ENCODE peak calls at places on chromosomes 7 and 10, in nine cellular contexts. I, H, K, N, V, P, J, U and R are unnamed samples. For H3K4me1, the result is how much of the 10 kb centered on the place peaks cover.

GRCh38 chr10:23064288-23065114 is 30.9 kb upstream of the MSRB2 start:
- DNase-seq in I (no peak), H (no peak), K (no peak), N (no peak), V (no peak), P (no peak), J (no peak), U (no peak), R (no peak)

GRCh38 chr7:57789130-57789529 is 339.2 kb downstream of the ZNF716 start:
- DNase-seq in I (no peak), H (no peak), K (no peak), N (no peak), V (no peak), P (no peak), J (no peak), U (no peak), R (no peak)

GRCh38 chr10:126397640-126398382 is 9.5 kb upstream of the ADAM12 start:
- DNase-seq in I (peak), H (no peak), K (peak), N (no peak), V (no peak), P (no peak), J (no peak), U (peak), R (no peak)

GRCh38 chr10:132154440-132154839 is 32.3 kb upstream of the DPYSL4 start:
- DNase-seq in I (no peak), H (no peak), K (no peak), N (no peak), V (no peak), P (no peak), J (no peak), U (no peak), R (no peak)

GRCh38 chr7:103795112-103795511 is 194.3 kb downstream of the RELN start:
- DNase-seq in I (peak), H (no peak), K (no peak), N (no peak), V (no peak), P (no peak), J (no peak), U (no peak), R (no peak)

GRCh38 chr10:71244638-71245419 is 32.5 kb downstream of the UNC5B start:
- DNase-seq in I (peak), H (peak), K (peak), N (no peak), V (no peak), P (peak), J (no peak), U (peak), R (no peak)

GRCh38 chr7:112538859-112539258 is 58.1 kb downstream of the LSMEM1 start:
- DNase-seq in I (peak), H (no peak), K (no peak), N (no peak), V (no peak), P (no peak), J (no peak), U (no peak), R (no peak)

GRCh38 chr7:24346129-24346528 is 62.1 kb downstream of the NPY start:
- DNase-seq in I (no peak), H (no peak), K (no peak), N (no peak), V (no peak), P (no peak), J (no peak), U (no peak), R (no peak)

GRCh38 chr10:74924251-74924954 is 98.0 kb downstream of the KAT6B start:
- DNase-seq in I (peak), H (no peak), K (peak), N (peak), V (no peak), P (no peak), J (no peak), U (peak), R (no peak)

GRCh38 chr7:17941171-17941490 is 837 bp upstream of the SNX13 start:
- DNase-seq in I (peak), H (no peak), K (no peak), N (no peak), V (no peak), P (no peak), J (no peak), U (no peak), R (no peak)

GRCh38 chr7:90173127-90173844 is 19.0 kb downstream of the STEAP1 start:
- DNase-seq in I (peak), H (no peak), K (no peak), N (no peak), V (no peak), P (no peak), J (no peak), U (no peak), R (no peak)

GRCh38 chr10:119517235-119518141 is 25.0 kb downstream of the RGS10 start:
- DNase-seq in I (peak), H (peak), K (peak), N (no peak), V (peak), P (peak), J (peak), U (peak), R (no peak)

GRCh38 chr10:81251457-81252115 is 623.4 kb upstream of the NRG3 start:
- DNase-seq in I (no peak), H (no peak), K (no peak), N (no peak), V (no peak), P (no peak), J (no peak), U (no peak), R (no peak)

GRCh38 chr10:77422491-77423338 is 214.9 kb downstream of the KCNMA1 start:
- DNase-seq in I (no peak), H (no peak), K (peak), N (no peak), V (no peak), P (no peak), J (no peak), U (peak), R (no peak)

GRCh38 chr10:77768046-77768445 is 130.4 kb upstream of the KCNMA1 start:
- DNase-seq in I (no peak), H (no peak), K (no peak), N (no peak), V (no peak), P (no peak), J (no peak), U (no peak), R (no peak)

GRCh38 chr7:33392143-33392542 is 262.8 kb downstream of the BBS9 start:
- DNase-seq in I (no peak), H (no peak), K (no peak), N (no peak), V (no peak), P (no peak), J (no peak), U (no peak), R (no peak)

GRCh38 chr10:117214401-117214800 is 17.1 kb downstream of the KCNK18 start:
- DNase-seq in I (peak), H (no peak), K (no peak), N (no peak), V (no peak), P (no peak), J (no peak), U (no peak), R (no peak)

GRCh38 chr7:27134392-27134791 is 3.8 kb upstream of the HOXA4 start:
- DNase-seq in I (peak), H (peak), K (peak), N (no peak), V (no peak), P (no peak), J (no peak), U (peak), R (no peak)

GRCh38 chr7:84107259-84107658 is 87.3 kb downstream of the SEMA3A start:
- DNase-seq in I (no peak), H (no peak), K (no peak), N (no peak), V (no peak), P (no peak), J (no peak), U (no peak), R (no peak)

GRCh38 chr7:80440908-80441307 is 71.0 kb downstream of the GNAT3 start:
- DNase-seq in I (peak), H (no peak), K (peak), N (no peak), V (no peak), P (no peak), J (no peak), U (peak), R (no peak)

GRCh38 chr7:117673367-117673766 is 193.5 kb downstream of the CFTR start:
- DNase-seq in I (peak), H (no peak), K (peak), N (no peak), V (no peak), P (no peak), J (no peak), U (peak), R (peak)

GRCh38 chr7:128919241-128919640 is 8.7 kb upstream of the KCP start:
- DNase-seq in I (no peak), H (no peak), K (no peak), N (no peak), V (no peak), P (no peak), J (no peak), U (no peak), R (peak)

GRCh38 chr7:140605337-140605736 is 35.3 kb downstream of the DENND2A start:
- DNase-seq in I (peak), H (no peak), K (no peak), N (no peak), V (no peak), P (no peak), J (no peak), U (peak), R (peak)

GRCh38 chr10:52652431-52653220 is 120.0 kb downstream of the MBL2 start:
- DNase-seq in I (peak), H (no peak), K (peak), N (no peak), V (no peak), P (no peak), J (no peak), U (peak), R (no peak)

GRCh38 chr7:118755067-118755625 is 530.6 kb downstream of the ANKRD7 start:
- DNase-seq in I (no peak), H (no peak), K (no peak), N (no peak), V (no peak), P (no peak), J (no peak), U (no peak), R (no peak)

GRCh38 chr7:26454180-26454579 is 162.5 kb downstream of the SNX10 start:
- DNase-seq in I (peak), H (no peak), K (peak), N (no peak), V (no peak), P (no peak), J (no peak), U (no peak), R (no peak)

GRCh38 chr10:113026679-113027078 is 76.6 kb downstream of the TCF7L2 start:
- DNase-seq in I (peak), H (no peak), K (no peak), N (no peak), V (no peak), P (no peak), J (no peak), U (peak), R (no peak)

GRCh38 chr7:139853576-139854511 is 24.8 kb downstream of the TBXAS1 start:
- DNase-seq in I (peak), H (peak), K (peak), N (no peak), V (no peak), P (peak), J (no peak), U (peak), R (no peak)

GRCh38 chr7:1881946-1882345 is 211.9 kb downstream of the ELFN1 start:
- DNase-seq in I (no peak), H (no peak), K (no peak), N (no peak), V (no peak), P (no peak), J (no peak), U (no peak), R (no peak)

GRCh38 chr10:79385392-79385795 is 38.1 kb downstream of the PPIF start:
- DNase-seq in I (no peak), H (no peak), K (no peak), N (no peak), V (no peak), P (no peak), J (no peak), U (no peak), R (peak)

GRCh38 chr7:103865442-103865841 is 124.0 kb downstream of the RELN start:
- DNase-seq in I (no peak), H (no peak), K (no peak), N (no peak), V (no peak), P (no peak), J (no peak), U (no peak), R (no peak)

GRCh38 chr10:14602807-14603538 is 171.7 kb downstream of the FAM107B start:
- DNase-seq in I (no peak), H (no peak), K (no peak), N (no peak), V (peak), P (no peak), J (no peak), U (peak), R (no peak)

GRCh38 chr7:2516194-2516555 is 3.4 kb upstream of the LFNG start:
- DNase-seq in I (peak), H (no peak), K (no peak), N (no peak), V (no peak), P (no peak), J (no peak), U (no peak), R (no peak)

GRCh38 chr7:24284699-24285506 is 913 bp downstream of the NPY start:
- DNase-seq in I (no peak), H (no peak), K (no peak), N (no peak), V (no peak), P (no peak), J (no peak), U (no peak), R (no peak)

GRCh38 chr7:70636169-70636568 is 495.8 kb upstream of the GALNT17 start:
- DNase-seq in I (no peak), H (no peak), K (no peak), N (no peak), V (no peak), P (no peak), J (no peak), U (no peak), R (no peak)

GRCh38 chr7:131007439-131008330 is 273.7 kb upstream of the KLF14 start:
- DNase-seq in I (peak), H (no peak), K (peak), N (peak), V (peak), P (peak), J (peak), U (peak), R (no peak)

GRCh38 chr7:80783688-80784327 is 135.0 kb downstream of the SEMA3C start:
- DNase-seq in I (peak), H (no peak), K (no peak), N (no peak), V (no peak), P (no peak), J (no peak), U (peak), R (no peak)

GRCh38 chr7:152347888-152348287 is 87.9 kb downstream of the KMT2C start:
- DNase-seq in I (no peak), H (no peak), K (no peak), N (no peak), V (no peak), P (no peak), J (no peak), U (no peak), R (no peak)
- H3K27ac ChIP-seq in I (no peak), H (no peak), K (no peak), N (no peak), V (no peak), P (no peak), J (no peak), U (no peak), R (no peak)

DNA sequence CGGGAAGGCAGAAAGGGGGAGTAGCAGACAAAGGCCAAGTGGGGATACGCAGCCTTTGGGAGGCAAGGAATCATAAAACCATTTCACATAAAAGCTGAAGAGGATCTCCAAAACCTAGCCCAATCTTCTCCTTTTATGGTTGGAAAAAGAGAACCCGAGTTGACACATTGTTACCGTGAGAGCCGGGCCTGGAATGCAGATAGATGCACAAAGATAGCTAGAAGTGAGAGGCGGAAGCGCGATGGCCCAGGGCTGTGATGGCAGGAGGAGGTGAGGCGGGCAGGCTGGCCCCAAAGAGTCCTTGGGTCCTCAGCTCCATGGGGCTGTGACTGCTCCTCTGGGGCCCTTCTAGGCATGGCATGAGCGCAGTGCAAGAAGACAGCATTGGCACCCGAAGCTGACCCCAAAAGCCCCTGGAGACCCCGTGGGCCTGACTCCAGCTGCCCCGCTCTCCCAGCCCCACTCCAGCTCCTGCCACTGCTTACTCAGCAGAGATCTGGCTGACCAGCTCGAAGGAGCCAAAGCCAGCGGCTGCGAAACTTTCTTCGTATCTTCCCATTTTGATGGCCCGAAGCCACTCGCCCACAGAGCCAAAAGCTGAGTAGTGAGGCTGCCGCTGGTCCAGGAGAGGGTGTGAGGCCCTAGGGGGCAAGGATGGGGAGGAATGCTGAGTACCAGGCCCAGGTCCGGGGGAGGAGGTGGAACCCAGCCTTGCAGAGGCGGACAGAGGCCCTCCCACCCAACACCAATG is 22.5 kb downstream of the EPHB4 start:
- DNase-seq in I (no peak), H (no peak), K (no peak), N (no peak), V (no peak), P (no peak), J (no peak), U (no peak), R (no peak)
- H3K4me1 ChIP-seq in I (under half), H (under half), K (under half), N (under half), V (under half), P (under half), J (under half), U (under half), R (under half)

GRCh38 chr10:124744047-124744687 is at the start of gene FAM53B:
- DNase-seq in I (peak), H (peak), K (peak), N (peak), V (peak), P (peak), J (peak), U (peak), R (peak)

GRCh38 chr10:124744688-124745055 is 494 bp upstream of the FAM53B start:
- DNase-seq in I (peak), H (no peak), K (peak), N (peak), V (no peak), P (no peak), J (no peak), U (peak), R (no peak)

GRCh38 chr10:124741922-124742417 is 2.2 kb downstream of the FAM53B start:
- DNase-seq in I (no peak), H (no peak), K (no peak), N (no peak), V (peak), P (peak), J (no peak), U (no peak), R (no peak)

GRCh38 chr10:124742418-124743187 is 1.6 kb downstream of the FAM53B start:
- DNase-seq in I (peak), H (peak), K (peak), N (no peak), V (no peak), P (peak), J (no peak), U (no peak), R (no peak)

GRCh38 chr10:124743188-124744046 is 761 bp downstream of the FAM53B start:
- DNase-seq in I (peak), H (peak), K (peak), N (no peak), V (peak), P (no peak), J (no peak), U (no peak), R (peak)
- H3K27ac ChIP-seq in I (peak), H (peak), K (no peak), N (peak), V (peak), P (no peak), J (peak), U (peak), R (peak)

GRCh38 chr7:47371733-47372368 is 210.1 kb downstream of the TNS3 start:
- DNase-seq in I (no peak), H (peak), K (peak), N (no peak), V (no peak), P (peak), J (no peak), U (peak), R (peak)
- H3K4me1 ChIP-seq in I (under half), H (under half), K (under half), N (under half), V (under half), P (under half), J (under half), U (under half), R (under half)

GRCh38 chr7:73330772-73331171 is 2.8 kb downstream of the FKBP6 start:
- DNase-seq in I (no peak), H (no peak), K (no peak), N (no peak), V (no peak), P (no peak), J (no peak), U (no peak), R (no peak)

GRCh38 chr7:73332447-73332846 is 4.5 kb downstream of the FKBP6 start:
- DNase-seq in I (no peak), H (no peak), K (no peak), N (no peak), V (no peak), P (no peak), J (no peak), U (no peak), R (no peak)

GRCh38 chr7:73328696-73329095 is 735 bp downstream of the FKBP6 start:
- DNase-seq in I (no peak), H (no peak), K (no peak), N (no peak), V (no peak), P (no peak), J (no peak), U (no peak), R (no peak)

GRCh38 chr7:73329861-73330581 is 2.1 kb downstream of the FKBP6 start:
- DNase-seq in I (peak), H (no peak), K (peak), N (no peak), V (no peak), P (no peak), J (no peak), U (no peak), R (no peak)
- H3K27ac ChIP-seq in I (no peak), H (no peak), K (no peak), N (no peak), V (no peak), P (no peak), J (no peak), U (no peak), R (no peak)

DNA sequence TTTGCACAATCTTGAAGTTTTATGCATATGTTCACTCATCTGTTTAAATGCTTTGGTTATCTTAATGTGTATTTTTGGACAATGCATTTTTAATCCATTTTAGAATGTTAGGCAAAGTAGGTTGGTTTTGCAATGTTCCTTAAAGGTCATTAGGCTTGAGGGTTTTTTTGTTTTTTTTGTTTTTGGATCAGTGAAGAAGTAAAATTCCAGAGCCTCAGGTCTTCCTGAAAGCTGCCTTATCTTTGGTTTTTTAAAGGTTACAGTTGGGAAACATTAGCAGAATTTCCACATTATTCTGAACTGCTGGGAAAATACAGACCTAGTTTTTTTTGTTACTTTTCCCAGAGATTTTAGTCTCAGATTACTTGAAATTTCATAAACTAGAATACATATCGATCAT is 12.9 kb downstream of the MDFIC start:
- DNase-seq in I (peak), H (no peak), K (peak), N (no peak), V (no peak), P (no peak), J (no peak), U (no peak), R (no peak)
- H3K4me1 ChIP-seq in I (under half), H (under half), K (under half), N (under half), V (under half), P (under half), J (under half), U (under half), R (half or more)

GRCh38 chr7:123190109-123190831 is 9.5 kb downstream of the SLC13A1 start:
- DNase-seq in I (no peak), H (no peak), K (no peak), N (no peak), V (no peak), P (no peak), J (no peak), U (no peak), R (no peak)
- H3K27ac ChIP-seq in I (no peak), H (no peak), K (no peak), N (no peak), V (no peak), P (no peak), J (no peak), U (no peak), R (no peak)

GRCh38 chr7:147678943-147679342 is 911.6 kb upstream of the C7orf33 start:
- DNase-seq in I (no peak), H (no peak), K (no peak), N (no peak), V (no peak), P (no peak), J (no peak), U (no peak), R (no peak)
- H3K4me1 ChIP-seq in I (under half), H (under half), K (under half), N (under half), V (under half), P (under half), J (under half), U (under half), R (under half)

GRCh38 chr10:84668186-84668763 is 339.9 kb downstream of the CCSER2 start:
- DNase-seq in I (no peak), H (no peak), K (no peak), N (no peak), V (no peak), P (no peak), J (no peak), U (no peak), R (no peak)
- H3K27ac ChIP-seq in I (no peak), H (no peak), K (no peak), N (no peak), V (no peak), P (no peak), J (no peak), U (no peak), R (peak)